ENCODE peak calls at places on chromosome 4, in four cellular contexts. M is NCI-H1694 treated with DMSO at 0.1 percent for 48 hours, F is epithelial cell of prostate, G is fibroblast of gingiva. Y is an unnamed sample.

GRCh38 chr4:53855886-53856260 is 208.5 kb downstream of the CHIC2 start:
- DNase-seq in F (peak; percentile 37), G (peak; percentile 83), M (no peak), Y (no peak)

GRCh38 chr4:182822554-182822953 is 94.6 kb downstream of the DCTD start:
- DNase-seq in F (no peak), G (no peak), M (no peak), Y (no peak)

GRCh38 chr4:184267673-184268573 is 50.2 kb upstream of the ENPP6 start:
- DNase-seq in G (peak; percentile 93), F (peak; percentile 58), M (no peak), Y (peak; percentile 81)

GRCh38 chr4:138242076-138242829 is at the start of gene SLC7A11:
- DNase-seq in F (peak; percentile 98), G (peak; percentile 99), M (peak; percentile 46), Y (peak; percentile 57)

GRCh38 chr4:146244496-146244895 is 30.2 kb downstream of the REELD1 start:
- DNase-seq in F (no peak), G (no peak), M (no peak), Y (no peak)

GRCh38 chr4:21451032-21451431 is 497.5 kb downstream of the KCNIP4 start:
- DNase-seq in M (peak; percentile 68), F (peak; percentile 63), G (no peak), Y (no peak)

GRCh38 chr4:76626686-76627465 is 191.8 kb downstream of the SHROOM3 start:
- DNase-seq in G (no peak), M (no peak), F (no peak), Y (no peak)

GRCh38 chr4:52343595-52343994 is 292.5 kb downstream of the SPATA18 start:
- DNase-seq in F (no peak), G (no peak), M (no peak), Y (no peak)

GRCh38 chr4:8303485-8304281 is 34.1 kb downstream of the HTRA3 start:
- DNase-seq in M (no peak), F (no peak), G (peak; percentile 91), Y (no peak)

GRCh38 chr4:183057255-183057654 is 41.8 kb upstream of the WWC2 start:
- DNase-seq in G (no peak), F (no peak), M (no peak), Y (no peak)

GRCh38 chr4:146330392-146330791 is 116.1 kb downstream of the REELD1 start:
- DNase-seq in F (no peak), G (no peak), M (no peak), Y (no peak)

GRCh38 chr4:86387013-86387412 is 27.2 kb upstream of the MAPK10 start:
- DNase-seq in G (no peak), F (no peak), M (no peak), Y (no peak)

GRCh38 chr4:151850751-151851150 is 89.9 kb upstream of the GATB start:
- DNase-seq in M (no peak), G (peak; percentile 11), F (no peak), Y (no peak)

GRCh38 chr4:146650034-146650433 is 11.3 kb downstream of the POU4F2 start:
- DNase-seq in G (no peak), M (no peak), F (no peak), Y (no peak)

GRCh38 chr4:29052266-29052665 is 1667.9 kb upstream of the PCDH7 start:
- DNase-seq in M (no peak), F (no peak), G (no peak), Y (no peak)

GRCh38 chr4:25172964-25173917 is 13.0 kb upstream of the SEPSECS start:
- DNase-seq in M (peak; percentile 4), G (peak; percentile 95), F (peak; percentile 96), Y (no peak)

GRCh38 chr4:95124906-95125504 is 367.2 kb downstream of the BMPR1B start:
- DNase-seq in F (no peak), G (peak; percentile 43), M (no peak), Y (no peak)